ENCODE peak calls at places on chromosomes 11 and 22, in nine cellular contexts. Y is HFF-Myc, X is heart right ventricle, P is HCT116, V is GM10248, F is tibial nerve, C is neural progenitor cell, L is endothelial cell, K is Peyer's patch. D is an unnamed sample.

GRCh38 chr11:2653930-2654739 is 45.7 kb downstream of the KCNQ1OT1 start:
- DNase-seq in Y (no peak), X (no peak), P (no peak), V (no peak), F (no peak), C (no peak), L (no peak), K (no peak), D (no peak)

GRCh38 chr11:95625164-95626017 is 164.2 kb downstream of the FAM76B start:
- DNase-seq in Y (no peak), X (no peak), P (no peak), V (no peak), F (no peak), C (no peak), L (no peak), K (no peak), D (no peak)

GRCh38 chr11:32385998-32386397 is 49.3 kb downstream of the WT1 start:
- DNase-seq in Y (peak), X (no peak), P (peak), V (no peak), F (no peak), C (peak), L (peak), K (no peak), D (no peak)

GRCh38 chr11:79055866-79056632 is 384.8 kb downstream of the TENM4 start:
- DNase-seq in Y (peak), X (no peak), P (no peak), V (no peak), F (no peak), C (no peak), L (no peak), K (no peak), D (no peak)

GRCh38 chr22:35830305-35830704 is 112.6 kb downstream of the APOL5 start:
- DNase-seq in Y (no peak), X (no peak), P (no peak), V (no peak), F (no peak), C (no peak), L (no peak), K (no peak), D (no peak)

GRCh38 chr11:76030973-76031590 is 175.2 kb downstream of the WNT11 start:
- DNase-seq in Y (no peak), X (no peak), P (no peak), V (no peak), F (no peak), C (no peak), L (no peak), K (no peak), D (no peak)

GRCh38 chr22:46066691-46067090 is 83.6 kb upstream of the PPARA start:
- DNase-seq in Y (no peak), X (peak), P (no peak), V (no peak), F (peak), C (no peak), L (no peak), K (peak), D (no peak)

GRCh38 chr22:19178659-19179471 is at the start of gene SLC25A1:
- DNase-seq in Y (no peak), X (peak), P (peak), V (peak), F (peak), C (peak), L (peak), K (peak), D (peak)

GRCh38 chr22:46673205-46673604 is 53.0 kb downstream of the GRAMD4 start:
- DNase-seq in Y (no peak), X (no peak), P (no peak), V (no peak), F (no peak), C (no peak), L (no peak), K (no peak), D (no peak)

GRCh38 chr11:122342089-122342749 is 226.2 kb upstream of the BLID start:
- DNase-seq in Y (no peak), X (no peak), P (peak), V (no peak), F (no peak), C (no peak), L (no peak), K (no peak), D (no peak)

GRCh38 chr11:1994121-1994520 is 3.5 kb downstream of the H19 start:
- DNase-seq in Y (no peak), X (peak), P (no peak), V (no peak), F (no peak), C (no peak), L (no peak), K (no peak), D (no peak)

GRCh38 chr11:75524576-75525432 is 937 bp downstream of the GDPD5 start:
- DNase-seq in Y (no peak), X (peak), P (no peak), V (no peak), F (no peak), C (peak), L (no peak), K (peak), D (no peak)

GRCh38 chr11:32960553-32961164 is 55.0 kb upstream of the DEPDC7 start:
- DNase-seq in Y (peak), X (no peak), P (peak), V (peak), F (no peak), C (peak), L (no peak), K (no peak), D (no peak)

GRCh38 chr11:115042002-115042401 is 363.7 kb downstream of the NXPE2 start:
- DNase-seq in Y (no peak), X (peak), P (no peak), V (no peak), F (no peak), C (no peak), L (no peak), K (no peak), D (no peak)
- TF ChIP-seq CTCF in Y (no peak), X (no peak), P (no peak), V (no peak), F (no peak), C (peak), L (no peak), K (no peak), D (no peak)

DNA sequence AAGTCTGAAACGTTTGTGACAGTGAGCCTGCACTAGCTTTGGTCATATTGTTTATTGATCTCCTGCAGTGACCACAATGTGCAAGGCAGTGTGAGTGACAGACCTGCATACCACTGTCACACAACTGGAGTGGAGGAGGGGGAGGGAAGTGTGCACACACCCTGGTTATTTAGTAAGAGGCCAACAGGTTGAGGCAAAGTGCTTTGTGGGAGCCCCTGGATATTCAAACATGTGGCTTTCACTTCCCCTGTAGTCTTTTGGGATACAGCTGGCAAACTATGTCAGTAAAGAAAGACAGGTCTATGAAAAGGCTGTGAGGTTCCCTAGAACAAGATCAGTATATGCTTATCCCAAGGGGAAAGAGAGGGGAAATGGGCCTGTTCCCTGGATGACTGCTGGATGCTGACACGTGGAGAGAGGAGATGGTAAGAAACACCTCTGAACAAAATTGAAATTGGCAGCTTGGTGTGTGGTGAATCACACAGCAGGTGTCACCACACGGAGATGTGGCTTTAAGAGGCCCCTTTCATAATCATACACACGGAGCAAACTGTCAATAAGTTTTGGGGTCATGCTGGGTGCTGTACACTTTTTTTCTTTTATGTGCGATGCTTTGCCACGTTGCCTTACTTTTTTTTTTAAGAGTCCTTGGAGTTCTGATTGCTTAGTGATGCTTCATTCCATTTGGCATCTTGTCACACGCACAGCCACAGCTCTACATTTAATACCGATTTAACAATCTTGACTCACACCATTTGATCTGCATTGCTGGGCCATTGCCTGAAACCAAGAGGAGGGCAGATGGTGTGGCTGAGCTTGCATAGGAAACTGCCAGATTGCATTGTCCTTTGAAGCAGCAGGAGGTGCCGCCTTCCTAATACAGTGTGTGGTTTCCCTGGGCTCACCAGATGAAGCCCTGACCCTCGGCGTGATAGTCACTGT is 11.3 kb downstream of the OSBP2 start:
- DNase-seq in Y (peak), X (no peak), P (peak), V (peak), F (no peak), C (peak), L (no peak), K (no peak), D (no peak)
- TF ChIP-seq CTCF in Y (no peak), X (no peak), P (no peak), V (no peak), F (no peak), C (no peak), L (no peak), K (no peak), D (no peak)

GRCh38 chr11:129333873-129334272 is 41.8 kb upstream of the BARX2 start:
- DNase-seq in Y (no peak), X (no peak), P (no peak), V (no peak), F (no peak), C (no peak), L (no peak), K (no peak), D (no peak)
- TF ChIP-seq CTCF in Y (peak), X (no peak), P (peak), V (no peak), F (no peak), C (peak), L (peak), K (no peak), D (no peak)

GRCh38 chr11:103880968-103881367 is 155.5 kb upstream of the DDI1 start:
- DNase-seq in Y (no peak), X (no peak), P (no peak), V (no peak), F (no peak), C (no peak), L (no peak), K (no peak), D (no peak)

GRCh38 chr11:103875855-103876510 is 160.5 kb upstream of the DDI1 start:
- DNase-seq in Y (no peak), X (no peak), P (no peak), V (no peak), F (no peak), C (no peak), L (no peak), K (no peak), D (no peak)

GRCh38 chr11:103881518-103882070 is 154.8 kb upstream of the DDI1 start:
- DNase-seq in Y (no peak), X (no peak), P (no peak), V (no peak), F (no peak), C (no peak), L (no peak), K (no peak), D (no peak)

GRCh38 chr11:103878646-103879045 is 157.8 kb upstream of the DDI1 start:
- DNase-seq in Y (no peak), X (no peak), P (no peak), V (no peak), F (no peak), C (no peak), L (no peak), K (no peak), D (no peak)

DNA sequence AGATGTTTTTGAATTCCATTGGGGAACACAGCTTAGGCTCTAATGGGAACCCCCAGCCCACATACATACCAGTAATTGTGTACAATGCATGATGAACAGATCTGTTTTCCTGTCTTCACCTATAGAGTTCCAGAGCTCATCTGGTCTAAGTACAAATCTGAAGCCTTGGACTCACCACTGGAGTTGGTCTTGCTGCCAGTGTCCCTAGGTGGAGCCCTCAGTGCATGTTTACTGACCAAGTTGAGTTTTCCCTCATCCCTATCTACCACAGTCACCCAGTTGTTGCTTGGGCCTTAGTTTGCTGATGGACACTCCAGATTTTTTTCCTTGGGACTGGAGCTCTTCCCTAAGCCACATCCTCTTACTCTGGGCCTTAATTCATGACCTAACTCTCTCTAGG is 159.2 kb upstream of the DDI1 start:
- DNase-seq in Y (no peak), X (no peak), P (no peak), V (no peak), F (no peak), C (no peak), L (no peak), K (no peak), D (no peak)
- TF ChIP-seq CTCF in Y (peak), X (peak), P (no peak), V (peak), F (no peak), C (no peak), L (no peak), K (no peak), D (no peak)